ENCODE peak calls at places on chromosomes 3 and 15, in nine cellular contexts. F is naive thymus-derived CD4-positive, alpha-beta T cell; A is SK-N-SH; J is BE2C; E is CD8-positive, alpha-beta T cell; G is esophagus squamous epithelium; U is neuronal stem cell; P is sigmoid colon; L is PC-9. V is an unnamed sample. For H3K4me1, the result is how much of the 10 kb centered on the place peaks cover.

GRCh38 chr3:152650177-152650576 is 184.8 kb upstream of the P2RY1 start:
- DNase-seq in G (no peak), A (no peak), L (no peak), U (no peak), E (no peak), F (no peak), J (no peak), P (no peak), V (no peak)

GRCh38 chr15:67023517-67024321 is 41.7 kb upstream of the SMAD3 start:
- DNase-seq in G (no peak), F (no peak), U (no peak), A (no peak), L (peak), E (no peak), J (peak), P (peak), V (no peak)

GRCh38 chr3:123773681-123774431 is 110.3 kb downstream of the MYLK start:
- DNase-seq in F (no peak), J (peak), U (no peak), E (no peak), A (peak), G (no peak), P (peak), L (no peak), V (no peak)

GRCh38 chr3:159779883-159780282 is 208.8 kb upstream of the IL12A start:
- DNase-seq in E (no peak), G (no peak), U (no peak), A (no peak), F (no peak), J (no peak), P (no peak), L (peak), V (no peak)

GRCh38 chr3:149765762-149766334 is 13.6 kb upstream of the COMMD2 start:
- DNase-seq in A (peak), P (no peak), F (no peak), J (no peak), E (no peak), G (no peak), U (peak), L (no peak), V (no peak)

GRCh38 chr3:114880078-114880477 is 267.0 kb downstream of the ZBTB20 start:
- DNase-seq in U (no peak), P (peak), L (no peak), G (no peak), J (peak), F (no peak), A (no peak), E (no peak), V (no peak)

GRCh38 chr3:142613491-142613890 is 17.3 kb downstream of the PLS1 start:
- DNase-seq in G (no peak), P (no peak), U (no peak), L (peak), A (no peak), J (no peak), F (no peak), E (no peak), V (no peak)

GRCh38 chr3:16364323-16364722 is 99.3 kb downstream of the OXNAD1 start:
- DNase-seq in E (no peak), A (no peak), G (no peak), J (no peak), F (no peak), L (no peak), U (no peak), P (no peak), V (no peak)

GRCh38 chr3:133868166-133868565 is 27.5 kb downstream of the RAB6B start:
- DNase-seq in E (no peak), J (no peak), U (no peak), L (no peak), G (no peak), A (no peak), P (no peak), F (no peak), V (no peak)

GRCh38 chr15:90181781-90182180 is 19.3 kb upstream of the SEMA4B start:
- DNase-seq in E (no peak), A (no peak), G (no peak), L (no peak), U (no peak), J (no peak), P (no peak), F (no peak), V (no peak)

GRCh38 chr3:157110761-157111238 is 49.1 kb downstream of the CCNL1 start:
- DNase-seq in L (no peak), A (no peak), J (no peak), E (no peak), P (no peak), G (no peak), F (no peak), U (no peak), V (no peak)

GRCh38 chr3:124919756-124920155 is 14.8 kb downstream of the MUC13 start:
- DNase-seq in A (no peak), F (no peak), L (no peak), J (no peak), P (no peak), E (no peak), G (no peak), U (no peak), V (no peak)

GRCh38 chr15:89670985-89671560 is 8.1 kb downstream of the PLIN1 start:
- DNase-seq in A (no peak), E (no peak), G (no peak), J (no peak), P (no peak), F (no peak), L (no peak), U (no peak), V (no peak)

DNA sequence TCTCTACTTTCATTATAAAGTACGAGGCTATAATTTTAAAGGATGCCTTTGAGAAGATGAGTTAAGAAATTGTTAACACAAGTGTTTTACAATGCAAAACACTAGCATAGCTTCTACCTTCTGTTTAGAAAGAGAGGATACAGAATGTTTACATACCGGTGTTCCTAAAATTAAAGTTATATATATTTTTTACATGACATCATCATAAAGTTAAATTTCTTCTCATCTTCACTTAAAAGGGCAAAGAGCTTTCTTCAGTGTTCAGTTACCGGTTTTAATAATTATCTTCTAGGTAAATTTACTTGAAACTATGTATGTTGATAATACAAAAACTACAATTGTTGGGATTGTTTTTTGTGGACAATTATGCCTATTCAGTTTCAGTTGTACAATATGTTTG is 32.7 kb upstream of the TM2D3 start:
- DNase-seq in J (no peak), F (no peak), P (no peak), U (no peak), L (no peak), E (no peak), G (no peak), A (no peak), V (no peak)
- H3K4me1 ChIP-seq in J (under half), F (under half), P (under half), U (under half), L (under half), E (under half), G (under half), A (under half), V (under half)

DNA sequence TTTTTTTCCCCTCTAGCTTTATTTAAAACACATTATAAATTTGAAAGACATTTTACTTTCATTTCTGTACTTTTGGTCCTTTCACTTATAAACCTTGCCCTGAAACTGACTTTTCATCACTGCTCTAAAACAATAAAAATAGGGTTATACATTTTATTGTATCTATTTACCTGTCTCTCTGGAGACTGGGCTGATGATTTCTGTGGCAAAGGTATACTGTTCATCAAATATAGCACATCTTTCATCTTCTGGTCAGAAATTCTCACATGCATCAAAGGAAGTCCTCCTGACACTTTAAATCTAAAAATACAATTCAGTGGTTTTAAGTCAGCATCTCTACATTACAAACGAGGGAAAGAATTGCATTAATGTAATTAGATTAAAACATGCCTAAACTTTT is 86.1 kb downstream of the VPS13C start:
- DNase-seq in P (no peak), J (no peak), F (no peak), E (no peak), G (no peak), A (no peak), L (no peak), U (no peak), V (no peak)
- H3K4me1 ChIP-seq in P (under half), J (under half), F (under half), E (under half), G (under half), A (under half), L (under half), U (under half), V (under half)

GRCh38 chr3:119550090-119550910 is 9.1 kb downstream of the CD80 start:
- DNase-seq in A (no peak), J (no peak), E (no peak), G (no peak), F (no peak), P (no peak), L (no peak), U (no peak), V (no peak)

GRCh38 chr3:119555929-119556328 is 3.5 kb downstream of the CD80 start:
- DNase-seq in J (no peak), A (no peak), G (no peak), E (no peak), P (no peak), F (no peak), L (no peak), U (no peak), V (no peak)

GRCh38 chr3:119555309-119555735 is 4.1 kb downstream of the CD80 start:
- DNase-seq in G (no peak), F (no peak), A (no peak), J (no peak), L (no peak), U (no peak), P (no peak), E (no peak), V (no peak)

GRCh38 chr3:119557192-119557873 is 2.1 kb downstream of the CD80 start:
- DNase-seq in G (no peak), U (no peak), A (no peak), P (no peak), J (no peak), L (no peak), F (no peak), E (no peak), V (no peak)

DNA sequence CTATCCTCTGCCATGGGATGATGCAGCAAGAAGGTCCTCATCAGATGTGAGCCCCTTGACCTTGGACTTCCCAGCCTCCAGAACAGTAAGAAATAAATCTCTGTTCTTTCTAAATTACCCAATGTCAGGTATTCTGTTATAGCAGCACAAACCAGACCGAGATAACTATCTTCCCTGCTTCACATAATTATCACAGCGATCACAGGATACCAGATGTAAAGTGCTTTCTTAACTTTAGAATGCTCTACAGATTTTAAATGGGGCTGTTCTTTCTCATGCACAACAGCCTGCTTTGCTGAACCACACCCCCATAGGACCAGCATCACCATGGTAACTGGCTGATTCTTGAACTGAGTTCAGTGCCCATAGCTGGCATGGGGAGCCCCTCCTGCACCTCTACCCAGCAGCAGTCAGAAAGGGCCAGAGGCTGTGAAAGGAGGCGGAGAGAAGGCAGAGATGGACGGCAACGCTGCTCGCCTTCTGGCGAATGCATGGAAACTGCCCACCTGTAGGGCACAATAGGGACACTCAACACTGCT is 7.8 kb downstream of the CD80 start:
- DNase-seq in E (no peak), U (no peak), J (peak), G (no peak), A (peak), P (no peak), L (no peak), F (no peak), V (no peak)
- H3K4me1 ChIP-seq in E (under half), U (under half), J (under half), G (under half), A (under half), P (under half), L (under half), F (under half), V (under half)

DNA sequence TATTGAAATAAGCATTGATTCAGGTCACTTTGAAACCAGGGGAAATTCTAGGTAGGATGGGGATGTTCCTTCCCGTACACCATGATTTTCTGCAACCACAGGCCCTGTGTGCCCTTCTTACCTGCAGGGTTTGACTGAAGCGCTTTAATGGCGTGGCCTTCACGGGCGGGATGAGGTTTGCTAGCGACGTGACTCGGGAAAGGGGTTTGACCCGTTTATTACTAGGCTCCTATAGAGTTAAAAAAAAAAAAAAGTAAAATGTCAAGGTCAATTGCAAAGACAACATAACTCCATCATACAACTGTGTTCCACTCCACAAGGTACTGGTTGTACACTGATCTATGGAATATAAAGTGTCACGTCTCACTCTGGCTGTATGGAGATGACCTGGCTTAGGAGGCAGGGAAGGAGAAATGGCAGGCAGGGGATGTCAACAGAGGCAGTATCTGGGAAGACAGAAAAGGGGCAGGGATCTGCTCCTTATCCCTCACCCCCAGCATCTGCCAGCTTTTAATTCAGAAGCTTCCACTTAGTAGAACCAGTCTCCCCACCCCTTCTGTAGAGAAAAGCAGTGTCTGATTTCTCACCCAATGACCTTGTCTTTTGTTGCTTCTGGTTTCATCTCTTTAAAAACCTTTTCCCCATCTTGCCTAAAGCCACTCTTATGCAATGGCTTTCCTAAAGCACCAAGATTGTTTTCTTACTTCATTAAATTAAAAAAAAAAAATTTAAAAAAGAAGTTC is 28.0 kb downstream of the ARHGEF3 start:
- DNase-seq in F (no peak), A (no peak), L (no peak), G (no peak), P (no peak), J (no peak), U (no peak), E (no peak), V (no peak)
- H3K4me1 ChIP-seq in F (under half), A (under half), L (under half), G (under half), P (under half), J (under half), U (under half), E (half or more), V (under half)

DNA sequence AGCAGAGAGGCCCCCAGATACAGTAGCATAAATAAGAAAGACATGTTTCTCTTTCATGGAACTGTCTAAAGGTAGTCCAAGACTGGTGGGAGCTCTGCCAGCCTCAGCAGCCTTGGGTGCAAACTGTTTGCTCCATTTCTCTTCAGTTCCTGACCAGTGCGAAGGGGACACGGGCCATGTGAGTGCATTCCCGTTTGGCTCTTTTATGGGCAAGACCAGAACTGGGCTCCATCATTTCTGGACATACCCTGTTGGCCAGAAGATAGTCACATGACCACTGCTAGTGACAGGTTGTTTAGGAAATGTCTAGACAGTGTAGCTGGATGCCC is 45.5 kb downstream of the CHCHD6 start:
- DNase-seq in F (no peak), P (no peak), G (no peak), J (no peak), A (no peak), L (no peak), E (no peak), U (no peak), V (no peak)
- H3K4me1 ChIP-seq in F (under half), P (under half), G (under half), J (under half), A (half or more), L (under half), E (under half), U (under half), V (under half)

GRCh38 chr15:74425634-74426033 is 8.1 kb downstream of the SEMA7A start:
- DNase-seq in L (no peak), F (no peak), E (no peak), A (no peak), P (no peak), U (no peak), J (no peak), G (no peak), V (no peak)

GRCh38 chr15:74424901-74425528 is 8.7 kb downstream of the SEMA7A start:
- DNase-seq in E (no peak), U (no peak), J (no peak), F (no peak), P (no peak), A (no peak), L (no peak), G (no peak), V (no peak)

GRCh38 chr15:74428442-74428787 is 5.3 kb downstream of the SEMA7A start:
- DNase-seq in G (no peak), P (no peak), U (no peak), E (no peak), F (no peak), J (no peak), A (no peak), L (no peak), V (no peak)

GRCh38 chr15:74427607-74428441 is 5.9 kb downstream of the SEMA7A start:
- DNase-seq in E (no peak), F (no peak), U (no peak), L (no peak), J (no peak), A (no peak), G (no peak), P (no peak), V (no peak)

DNA sequence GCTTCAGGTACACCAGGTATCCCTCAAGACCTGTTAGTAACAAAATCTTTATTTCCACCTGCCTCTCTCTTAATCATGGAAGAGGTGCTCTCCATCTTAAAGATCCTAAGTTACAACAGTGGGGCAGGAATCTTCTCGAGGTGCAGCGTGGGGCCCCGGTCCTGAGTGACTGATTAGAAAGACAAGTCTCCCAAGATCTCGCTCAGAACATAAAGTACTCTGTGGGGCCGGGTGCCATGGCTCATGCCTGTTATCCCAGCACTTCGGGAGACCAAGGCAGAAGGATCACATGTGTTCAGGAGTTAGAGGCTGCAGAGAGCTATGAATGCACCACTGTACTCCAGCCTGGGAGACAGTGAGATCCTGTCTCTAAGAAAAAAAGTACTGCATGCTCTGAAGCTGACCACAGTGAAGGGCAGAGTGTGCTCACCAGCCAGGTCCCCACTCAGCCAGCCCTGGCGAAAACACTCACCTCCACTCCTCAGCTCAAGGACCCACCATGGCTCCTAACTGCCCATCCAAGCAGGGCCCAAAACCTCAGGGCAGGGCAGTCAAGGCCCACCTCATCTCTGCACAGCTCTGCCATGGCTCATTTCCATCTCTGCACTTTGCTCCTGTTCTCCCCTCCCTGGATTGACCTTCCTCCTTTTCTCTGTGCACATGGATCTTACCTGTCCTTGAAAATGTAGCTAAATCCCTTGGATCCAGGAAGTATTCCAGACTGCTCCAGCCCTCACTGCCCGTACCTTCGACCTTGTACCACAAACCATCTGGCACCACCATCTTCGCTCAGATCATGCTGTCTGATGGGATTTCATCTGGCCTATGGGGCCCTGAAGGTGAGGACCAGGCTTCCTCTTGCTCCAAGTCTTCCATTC is 7.1 kb downstream of the SEMA7A start:
- DNase-seq in G (no peak), E (no peak), P (no peak), U (no peak), A (no peak), F (no peak), J (no peak), L (no peak), V (no peak)
- H3K4me1 ChIP-seq in G (under half), E (under half), P (under half), U (under half), A (under half), F (under half), J (under half), L (under half), V (under half)

GRCh38 chr3:190696777-190697501 is 165.6 kb downstream of the GMNC start:
- DNase-seq in L (no peak), A (no peak), F (no peak), P (no peak), G (no peak), J (no peak), U (peak), E (no peak), V (no peak)
- H3K4me1 ChIP-seq in L (under half), A (under half), F (under half), P (under half), G (under half), J (under half), U (under half), E (under half), V (under half)